ENCODE peak calls at places on chromosome 1, in ten cellular contexts. C is AG09309, J is B cell, B is foreskin fibroblast, E is dorsolateral prefrontal cortex, O is progenitor cell of endocrine pancreas, N is A549, L is MM.1S, T is AG10803, G is nephron progenitor cell. V is an unnamed sample.

GRCh38 chr1:23108918-23109533 is 59.6 kb downstream of the LUZP1 start:
- DNase-seq in C (no peak), J (no peak), B (no peak), E (no peak), O (no peak), N (no peak), L (no peak), T (no peak), G (no peak), V (no peak)

GRCh38 chr1:15543589-15544568 is 17.2 kb downstream of the DNAJC16 start:
- DNase-seq in C (no peak), J (no peak), B (peak), E (no peak), O (no peak), N (no peak), L (no peak), T (peak), G (no peak), V (no peak)

GRCh38 chr1:29810121-29811120 is 574.1 kb downstream of the PTPRU start:
- DNase-seq in C (no peak), J (no peak), B (no peak), E (no peak), O (no peak), N (no peak), L (no peak), T (no peak), G (no peak), V (no peak)

GRCh38 chr1:24472527-24473251 is 29.9 kb upstream of the RCAN3 start:
- DNase-seq in C (no peak), J (no peak), B (no peak), E (no peak), O (peak), N (no peak), L (no peak), T (no peak), G (no peak), V (no peak)

GRCh38 chr1:15246960-15247614 is at the start of gene FHAD1:
- DNase-seq in C (no peak), J (no peak), B (peak), E (no peak), O (peak), N (peak), L (peak), T (peak), G (peak), V (peak)

GRCh38 chr1:228809621-228810313 is 74.5 kb downstream of the RHOU start:
- DNase-seq in C (no peak), J (no peak), B (no peak), E (no peak), O (no peak), N (no peak), L (no peak), T (no peak), G (no peak), V (peak)

GRCh38 chr1:156773607-156774006 is 6.3 kb downstream of the PRCC start:
- DNase-seq in C (no peak), J (no peak), B (no peak), E (no peak), O (no peak), N (no peak), L (no peak), T (no peak), G (no peak), V (no peak)

GRCh38 chr1:55827350-55827749 is 612.2 kb upstream of the USP24 start:
- DNase-seq in C (peak), J (no peak), B (peak), E (no peak), O (no peak), N (no peak), L (no peak), T (peak), G (no peak), V (no peak)

GRCh38 chr1:164716992-164717703 is 158.2 kb downstream of the PBX1 start:
- DNase-seq in C (no peak), J (no peak), B (peak), E (no peak), O (no peak), N (no peak), L (peak), T (peak), G (no peak), V (no peak)

GRCh38 chr1:113307771-113308451 is 82.4 kb upstream of the MAGI3 start:
- DNase-seq in C (peak), J (no peak), B (peak), E (no peak), O (no peak), N (no peak), L (no peak), T (peak), G (no peak), V (no peak)

GRCh38 chr1:112298558-112298957 is 97.5 kb upstream of the CTTNBP2NL start:
- DNase-seq in C (peak), J (no peak), B (peak), E (no peak), O (peak), N (peak), L (peak), T (peak), G (peak), V (peak)

GRCh38 chr1:159076753-159077656 is at the start of gene AIM2:
- DNase-seq in C (peak), J (peak), B (peak), E (no peak), O (no peak), N (no peak), L (peak), T (peak), G (no peak), V (no peak)

GRCh38 chr1:240282061-240282830 is 190.6 kb downstream of the FMN2 start:
- DNase-seq in C (peak), J (no peak), B (peak), E (no peak), O (no peak), N (no peak), L (no peak), T (peak), G (no peak), V (peak)

GRCh38 chr1:177471244-177471643 is 300.5 kb downstream of the BRINP2 start:
- DNase-seq in C (no peak), J (no peak), B (peak), E (no peak), O (no peak), N (no peak), L (no peak), T (peak), G (no peak), V (no peak)

DNA sequence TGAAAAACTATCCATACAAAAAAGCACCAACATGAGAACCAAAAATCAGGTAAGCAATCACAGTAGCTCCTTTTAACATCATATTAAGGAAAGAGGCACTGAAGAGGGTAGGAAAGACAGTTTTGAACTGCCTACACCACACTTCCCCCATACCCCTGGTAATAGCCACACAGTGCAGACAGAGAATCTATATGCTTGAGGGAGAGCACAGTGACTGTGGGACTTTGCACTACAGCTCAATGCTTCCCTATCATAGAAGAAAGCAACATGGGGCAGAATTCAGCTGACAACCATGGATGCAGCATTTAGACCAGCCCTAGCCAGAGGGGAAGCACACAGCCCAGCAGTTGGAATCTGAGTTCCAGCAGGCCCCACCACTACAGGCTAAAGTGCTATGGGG is 7.9 kb upstream of the TEX50 start:
- DNase-seq in C (no peak), J (no peak), B (no peak), E (no peak), O (no peak), N (no peak), L (no peak), T (no peak), G (no peak), V (no peak)
- TF ChIP-seq CTCF in C (no peak), J (no peak), B (no peak), E (no peak), O (no peak), N (no peak), L (no peak), T (no peak), G (no peak), V (no peak)

GRCh38 chr1:6783956-6784559 is 1.2 kb upstream of the CAMTA1 start:
- DNase-seq in C (no peak), J (no peak), B (no peak), E (no peak), O (no peak), N (no peak), L (peak), T (peak), G (no peak), V (no peak)

GRCh38 chr1:6785318-6785712 is at the start of gene CAMTA1:
- DNase-seq in C (no peak), J (peak), B (no peak), E (no peak), O (no peak), N (no peak), L (no peak), T (no peak), G (no peak), V (no peak)

GRCh38 chr1:6784560-6785317 is 515 bp upstream of the CAMTA1 start:
- DNase-seq in C (peak), J (peak), B (peak), E (peak), O (peak), N (peak), L (peak), T (peak), G (peak), V (peak)

GRCh38 chr1:6783221-6783620 is 2.0 kb upstream of the CAMTA1 start:
- DNase-seq in C (no peak), J (no peak), B (no peak), E (no peak), O (no peak), N (no peak), L (no peak), T (no peak), G (no peak), V (no peak)

DNA sequence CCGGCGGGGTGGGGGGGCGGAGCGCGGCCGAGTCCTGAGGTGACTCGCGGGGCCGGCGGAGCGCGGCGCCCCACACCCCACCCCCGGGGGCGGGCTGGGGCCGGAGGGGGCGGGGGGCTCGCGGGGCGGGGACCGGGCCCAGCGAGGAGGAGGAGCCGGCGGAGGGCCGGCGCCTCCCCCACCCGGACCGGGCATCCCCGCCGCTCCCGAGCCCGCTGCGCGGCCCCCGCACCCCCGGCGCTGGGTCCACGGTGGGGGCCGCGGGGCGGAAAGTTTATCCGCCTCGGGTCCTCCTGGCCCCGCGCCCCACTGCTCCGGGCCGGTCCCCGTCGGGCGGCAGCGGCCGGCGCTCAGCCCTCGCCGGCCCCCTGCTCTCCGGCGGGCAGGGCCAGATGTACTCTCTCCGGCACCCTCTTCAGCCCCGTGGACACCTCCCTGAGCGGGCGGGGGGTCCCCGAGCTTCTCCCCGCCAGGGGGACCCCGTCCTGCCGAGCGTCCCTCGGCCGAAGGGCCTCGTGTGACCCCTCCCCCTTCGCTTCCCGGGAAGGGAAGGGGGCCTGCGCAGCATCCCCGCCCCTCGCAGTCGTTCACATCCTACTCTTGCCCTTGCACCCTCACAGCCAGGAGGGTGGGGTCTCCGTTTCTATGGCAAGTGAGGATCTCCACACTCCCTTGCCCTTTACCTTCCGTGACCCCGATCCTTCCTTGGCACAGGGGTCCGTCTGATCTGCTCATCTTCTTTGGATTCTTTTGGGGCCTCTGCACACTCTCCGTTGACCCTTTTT is 659 bp downstream of the CAMTA1 start:
- DNase-seq in C (no peak), J (peak), B (peak), E (peak), O (peak), N (peak), L (peak), T (peak), G (peak), V (peak)
- TF ChIP-seq CTCF in C (peak), J (no peak), B (no peak), E (no peak), O (peak), N (no peak), L (no peak), T (no peak), G (no peak), V (peak)

GRCh38 chr1:185337221-185337620 is 20.2 kb upstream of the IVNS1ABP start:
- DNase-seq in C (peak), J (no peak), B (peak), E (no peak), O (no peak), N (no peak), L (no peak), T (peak), G (no peak), V (no peak)

GRCh38 chr1:185342672-185343259 is 25.7 kb upstream of the IVNS1ABP start:
- DNase-seq in C (no peak), J (no peak), B (no peak), E (no peak), O (no peak), N (no peak), L (no peak), T (no peak), G (no peak), V (no peak)

GRCh38 chr1:185342017-185342416 is 25.0 kb upstream of the IVNS1ABP start:
- DNase-seq in C (no peak), J (no peak), B (no peak), E (no peak), O (no peak), N (no peak), L (no peak), T (no peak), G (no peak), V (no peak)

GRCh38 chr1:185341196-185341781 is 24.2 kb upstream of the IVNS1ABP start:
- DNase-seq in C (no peak), J (no peak), B (no peak), E (no peak), O (no peak), N (no peak), L (no peak), T (no peak), G (no peak), V (no peak)

GRCh38 chr1:185338719-185339622 is 21.9 kb upstream of the IVNS1ABP start:
- DNase-seq in C (peak), J (peak), B (no peak), E (no peak), O (no peak), N (no peak), L (peak), T (peak), G (no peak), V (no peak)
- TF ChIP-seq CTCF in C (no peak), J (no peak), B (no peak), E (no peak), O (no peak), N (no peak), L (no peak), T (no peak), G (no peak), V (no peak)

DNA sequence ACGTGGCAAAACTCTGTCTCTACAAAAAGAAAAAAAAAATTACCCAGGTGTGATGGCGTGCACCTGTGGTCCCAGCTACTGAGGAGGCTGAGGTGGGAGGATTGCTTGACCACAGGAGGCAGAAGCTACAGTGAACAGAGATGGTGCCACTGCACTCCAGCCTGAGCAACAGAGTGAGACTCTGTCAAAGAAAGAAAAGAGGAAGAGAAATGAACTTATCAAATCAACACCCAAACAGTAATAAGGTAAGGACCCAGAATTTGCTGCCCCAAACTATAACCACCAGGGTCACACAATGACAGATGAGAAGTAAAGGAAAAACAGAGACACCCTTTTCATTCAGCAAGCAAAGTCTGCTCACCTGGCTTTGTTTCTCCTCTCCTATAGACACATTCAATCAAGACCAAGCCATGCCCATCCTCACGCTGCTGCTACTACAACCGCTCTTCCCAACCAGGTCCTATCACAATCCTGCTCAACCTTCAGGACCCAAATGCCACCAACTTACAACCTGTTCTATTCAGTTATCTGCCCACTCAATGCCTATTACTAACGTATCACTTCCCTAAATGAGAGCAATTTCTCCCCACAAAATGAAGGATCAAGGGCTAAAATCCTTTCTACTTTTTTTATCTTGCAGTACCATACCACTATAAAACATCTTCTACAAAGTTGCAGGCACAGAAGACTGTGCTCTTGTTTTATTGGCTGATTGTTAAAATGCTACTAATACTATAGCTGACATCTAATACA is 183.5 kb downstream of the RERE start:
- DNase-seq in C (no peak), J (no peak), B (no peak), E (no peak), O (no peak), N (no peak), L (no peak), T (no peak), G (no peak), V (no peak)
- TF ChIP-seq CTCF in C (no peak), J (no peak), B (no peak), E (no peak), O (no peak), N (no peak), L (no peak), T (no peak), G (no peak), V (no peak)

GRCh38 chr1:3533051-3534048 is 78.0 kb downstream of the MEGF6 start:
- DNase-seq in C (no peak), J (no peak), B (no peak), E (no peak), O (no peak), N (no peak), L (no peak), T (no peak), G (peak), V (no peak)
- TF ChIP-seq CTCF in C (no peak), J (no peak), B (no peak), E (no peak), O (peak), N (no peak), L (peak), T (peak), G (peak), V (no peak)

GRCh38 chr1:237041795-237042466 is at the start of gene RYR2:
- DNase-seq in C (no peak), J (no peak), B (no peak), E (peak), O (peak), N (peak), L (no peak), T (no peak), G (peak), V (no peak)
- TF ChIP-seq CTCF in C (no peak), J (no peak), B (no peak), E (peak), O (peak), N (peak), L (no peak), T (no peak), G (peak), V (no peak)

GRCh38 chr1:217586586-217586985 is 44.3 kb downstream of the GPATCH2 start:
- DNase-seq in C (no peak), J (no peak), B (no peak), E (no peak), O (no peak), N (no peak), L (no peak), T (peak), G (no peak), V (no peak)

GRCh38 chr1:217585577-217585976 is 45.3 kb downstream of the GPATCH2 start:
- DNase-seq in C (no peak), J (no peak), B (no peak), E (no peak), O (no peak), N (no peak), L (no peak), T (peak), G (no peak), V (no peak)

DNA sequence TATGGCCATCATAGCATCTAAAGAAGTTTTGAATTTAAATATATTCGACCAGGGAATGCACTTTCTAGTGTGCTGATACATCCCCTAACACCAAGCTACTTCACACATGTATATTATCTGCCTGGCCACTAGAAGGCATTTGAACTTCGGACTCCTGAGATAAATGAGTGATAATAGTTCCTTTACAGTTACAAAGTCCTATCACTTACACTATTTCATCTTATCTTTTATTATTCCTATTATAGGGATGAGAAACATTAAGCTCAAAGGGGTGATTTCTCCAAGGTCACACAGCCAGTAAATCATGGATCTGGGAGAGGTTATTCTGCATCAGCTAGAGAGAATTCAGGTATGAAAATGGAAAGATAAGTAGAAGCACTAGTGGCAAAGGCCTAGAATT is 40.3 kb downstream of the GPATCH2 start:
- DNase-seq in C (no peak), J (no peak), B (no peak), E (no peak), O (no peak), N (no peak), L (no peak), T (no peak), G (no peak), V (no peak)
- TF ChIP-seq CTCF in C (no peak), J (no peak), B (no peak), E (no peak), O (peak), N (no peak), L (no peak), T (no peak), G (peak), V (no peak)

GRCh38 chr1:17573518-17574041 is 34.1 kb downstream of the ARHGEF10L start:
- DNase-seq in C (no peak), J (no peak), B (no peak), E (peak), O (no peak), N (no peak), L (no peak), T (no peak), G (peak), V (no peak)

GRCh38 chr1:17574502-17574901 is 35.0 kb downstream of the ARHGEF10L start:
- DNase-seq in C (no peak), J (no peak), B (no peak), E (no peak), O (no peak), N (no peak), L (no peak), T (no peak), G (no peak), V (no peak)

GRCh38 chr1:17570228-17570627 is 30.7 kb downstream of the ARHGEF10L start:
- DNase-seq in C (no peak), J (no peak), B (no peak), E (no peak), O (no peak), N (no peak), L (no peak), T (no peak), G (no peak), V (no peak)

GRCh38 chr1:17569200-17570139 is 30.0 kb downstream of the ARHGEF10L start:
- DNase-seq in C (peak), J (no peak), B (peak), E (peak), O (no peak), N (no peak), L (no peak), T (peak), G (no peak), V (peak)

DNA sequence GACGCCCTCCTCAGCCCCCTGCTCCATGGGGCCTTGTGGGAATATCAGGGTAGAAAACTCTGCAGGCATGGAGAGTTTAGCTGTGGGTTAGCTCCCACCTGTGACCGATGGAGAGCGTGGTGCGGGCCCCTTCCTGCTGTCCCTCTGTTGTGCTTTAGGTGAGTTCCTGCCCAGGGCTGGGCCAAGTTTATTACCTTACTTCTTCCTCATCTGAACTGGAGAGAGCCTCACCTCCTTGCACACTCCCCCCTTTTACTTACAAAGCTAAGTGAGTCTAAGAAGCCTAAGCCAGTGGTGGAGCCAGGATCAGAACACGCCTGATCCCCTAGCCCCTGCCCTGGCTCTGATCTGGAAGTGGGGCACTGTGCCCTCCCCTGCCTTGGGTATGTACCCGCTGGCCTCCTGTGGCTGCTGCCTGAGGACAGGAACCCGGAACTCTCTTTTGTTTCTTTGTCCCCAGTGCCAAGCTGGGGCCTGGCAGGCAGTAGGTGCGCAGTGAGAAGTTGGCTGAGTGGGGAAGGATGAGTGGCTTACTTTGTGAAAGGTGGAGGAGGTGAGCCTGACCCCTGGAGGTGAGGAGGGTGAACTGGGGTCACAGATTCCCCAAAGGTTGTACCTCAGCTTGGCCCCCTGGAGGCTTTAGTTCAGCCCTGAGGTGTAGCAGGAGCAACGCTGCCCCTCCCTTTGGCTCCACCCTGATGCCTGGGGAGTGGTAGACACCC is 32.9 kb downstream of the ARHGEF10L start:
- DNase-seq in C (no peak), J (no peak), B (no peak), E (no peak), O (no peak), N (no peak), L (no peak), T (no peak), G (no peak), V (no peak)
- TF ChIP-seq CTCF in C (peak), J (peak), B (no peak), E (no peak), O (peak), N (no peak), L (peak), T (peak), G (no peak), V (no peak)